ENCODE peak calls at places on chromosomes 16 and 17, in seven cellular contexts. B is IMR-90, W is A549, S is K562, J is SK-N-SH, H is WTC11, N is H1. T is an unnamed sample.

GRCh38 chr17:19771971-19772630 is 24.0 kb upstream of the ALDH3A1 start:
- DNase-seq in B (no peak), W (no peak), S (no peak), J (no peak), H (no peak), N (no peak), T (no peak)

GRCh38 chr16:69294051-69294450 is 17.1 kb upstream of the VPS4A start:
- DNase-seq in B (peak), W (no peak), S (no peak), J (no peak), H (no peak), N (no peak), T (no peak)

GRCh38 chr17:78546476-78546875 is 30.7 kb downstream of the DNAH17 start:
- DNase-seq in B (no peak), W (no peak), S (no peak), J (no peak), H (no peak), N (no peak), T (no peak)

GRCh38 chr17:1742371-1743093 is at the start of gene SERPINF2:
- DNase-seq in B (no peak), W (no peak), S (no peak), J (no peak), H (no peak), N (no peak), T (no peak)

GRCh38 chr17:39634384-39634871 is 2.5 kb upstream of the STARD3 start:
- DNase-seq in B (peak), W (peak), S (peak), J (peak), H (no peak), N (no peak), T (no peak)

GRCh38 chr16:27718767-27719445 is 169.0 kb downstream of the KATNIP start:
- DNase-seq in B (no peak), W (no peak), S (no peak), J (peak), H (no peak), N (no peak), T (no peak)

GRCh38 chr16:88789593-88789992 is 4.6 kb upstream of the PIEZO1 start:
- DNase-seq in B (no peak), W (no peak), S (no peak), J (no peak), H (no peak), N (no peak), T (no peak)

GRCh38 chr16:59341368-59341767 is 607.3 kb upstream of the GOT2 start:
- DNase-seq in B (no peak), W (no peak), S (peak), J (no peak), H (no peak), N (no peak), T (no peak)

GRCh38 chr17:44565866-44566443 is 8.7 kb downstream of the FZD2 start:
- DNase-seq in B (no peak), W (no peak), S (peak), J (no peak), H (no peak), N (no peak), T (no peak)

GRCh38 chr17:53655591-53655990 is 167.1 kb upstream of the KIF2B start:
- DNase-seq in B (peak), W (no peak), S (no peak), J (no peak), H (no peak), N (no peak), T (no peak)

GRCh38 chr17:77054926-77055325 is 85.8 kb upstream of the SEC14L1 start:
- DNase-seq in B (no peak), W (no peak), S (no peak), J (peak), H (no peak), N (no peak), T (no peak)

GRCh38 chr16:89908236-89908635 is 10.4 kb upstream of the MC1R start:
- DNase-seq in B (no peak), W (no peak), S (no peak), J (no peak), H (no peak), N (no peak), T (no peak)

GRCh38 chr16:54123766-54124165 is 162.8 kb downstream of the IRX3 start:
- DNase-seq in B (no peak), W (no peak), S (no peak), J (no peak), H (no peak), N (no peak), T (no peak)

GRCh38 chr17:65727243-65727642 is 165.8 kb upstream of the AXIN2 start:
- DNase-seq in B (no peak), W (no peak), S (no peak), J (no peak), H (no peak), N (no peak), T (no peak)

GRCh38 chr16:85610446-85611204 is 2.5 kb upstream of the GSE1 start:
- DNase-seq in B (peak), W (peak), S (peak), J (peak), H (peak), N (peak), T (no peak)
- TF ChIP-seq USF2 in B (peak), W (no peak), S (no peak), J (no peak), H (no peak), N (no peak), T (no peak)

GRCh38 chr16:48115299-48115698 is 40.5 kb downstream of the ABCC12 start:
- DNase-seq in B (no peak), W (no peak), S (no peak), J (no peak), H (no peak), N (no peak), T (no peak)

GRCh38 chr16:48114410-48114809 is 41.4 kb downstream of the ABCC12 start:
- DNase-seq in B (no peak), W (no peak), S (no peak), J (no peak), H (no peak), N (no peak), T (no peak)

GRCh38 chr16:48121276-48121675 is 34.5 kb downstream of the ABCC12 start:
- DNase-seq in B (no peak), W (no peak), S (no peak), J (peak), H (no peak), N (no peak), T (no peak)

GRCh38 chr16:48118841-48119240 is 37.0 kb downstream of the ABCC12 start:
- DNase-seq in B (no peak), W (no peak), S (no peak), J (no peak), H (no peak), N (no peak), T (no peak)

GRCh38 chr16:48117217-48118105 is 38.3 kb downstream of the ABCC12 start:
- DNase-seq in B (no peak), W (peak), S (peak), J (peak), H (peak), N (peak), T (no peak)
- TF ChIP-seq USF2 in B (no peak), W (no peak), S (no peak), J (no peak), H (no peak), N (no peak), T (no peak)

GRCh38 chr17:46950615-46950996 is 27.6 kb downstream of the GOSR2 start:
- DNase-seq in B (no peak), W (no peak), S (no peak), J (no peak), H (no peak), N (no peak), T (no peak)

GRCh38 chr17:46951681-46952080 is 27.4 kb downstream of the RPRML start:
- DNase-seq in B (no peak), W (no peak), S (no peak), J (no peak), H (no peak), N (no peak), T (no peak)

GRCh38 chr17:46950997-46951621 is 27.9 kb downstream of the RPRML start:
- DNase-seq in B (no peak), W (no peak), S (no peak), J (no peak), H (no peak), N (no peak), T (no peak)

GRCh38 chr17:46949291-46950174 is 26.6 kb downstream of the GOSR2 start:
- DNase-seq in B (peak), W (no peak), S (no peak), J (no peak), H (no peak), N (no peak), T (no peak)

GRCh38 chr17:46952115-46952514 is 26.9 kb downstream of the RPRML start:
- DNase-seq in B (no peak), W (no peak), S (no peak), J (no peak), H (no peak), N (no peak), T (no peak)
- TF ChIP-seq USF2 in B (no peak), W (no peak), S (no peak), J (no peak), H (no peak), N (no peak), T (no peak)

DNA sequence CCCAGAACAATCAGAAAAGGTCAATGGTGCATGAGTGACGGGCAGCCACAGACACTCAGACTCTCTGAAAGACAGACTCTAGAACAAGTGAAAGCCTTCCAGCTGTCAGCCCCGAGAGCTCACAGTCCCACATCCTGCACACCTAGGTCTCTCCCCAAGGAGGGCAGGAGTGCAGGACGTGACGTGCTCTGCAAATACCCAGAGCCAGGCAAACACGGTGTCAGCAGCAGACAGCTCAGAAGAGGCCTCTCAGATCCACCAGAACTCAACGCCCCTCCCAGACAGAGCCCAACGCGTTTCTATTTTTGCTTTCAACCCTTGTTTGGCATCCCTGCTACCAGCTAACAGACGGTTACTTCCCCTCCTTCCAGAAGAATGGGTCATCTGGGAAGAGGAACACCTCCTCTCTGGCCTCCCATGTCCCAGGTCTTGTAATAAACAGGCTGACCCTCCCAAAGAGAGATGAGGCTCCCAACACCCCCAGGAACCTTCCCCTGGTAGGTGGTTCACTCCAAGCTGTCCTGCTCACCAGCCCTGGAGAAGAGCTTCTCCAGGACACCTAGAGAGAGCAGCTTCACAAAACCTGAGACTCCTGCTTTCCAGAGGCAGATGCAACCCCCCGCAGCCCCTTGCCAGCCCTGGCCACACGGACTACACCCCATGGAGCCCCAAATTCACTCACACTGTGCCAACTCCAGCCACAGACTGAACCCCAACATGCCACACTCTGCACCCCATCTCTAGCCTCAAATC is 7.6 kb downstream of the PITPNM3 start:
- DNase-seq in B (no peak), W (no peak), S (no peak), J (no peak), H (no peak), N (no peak), T (peak)
- TF ChIP-seq USF2 in B (no peak), W (no peak), S (no peak), J (no peak), H (no peak), N (no peak), T (no peak)

DNA sequence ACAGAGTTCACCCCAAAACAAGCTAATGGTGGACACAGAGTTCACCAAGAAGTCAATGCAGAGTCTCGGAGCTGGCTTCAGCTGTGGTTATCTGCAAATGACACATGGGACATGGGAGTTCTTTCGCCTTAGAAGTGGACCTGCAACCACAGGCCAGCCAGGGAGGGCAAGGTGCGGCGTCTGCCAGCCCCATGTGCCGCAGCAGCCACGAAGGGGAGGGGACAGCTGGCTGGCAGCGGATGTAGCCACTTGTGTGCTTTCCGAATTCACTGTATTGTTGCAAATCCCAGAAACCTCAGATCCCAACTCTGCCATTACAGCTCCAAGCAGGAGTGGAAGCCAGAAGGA is 24.8 kb downstream of the LMF1 start:
- DNase-seq in B (peak), W (no peak), S (no peak), J (no peak), H (no peak), N (no peak), T (no peak)
- TF ChIP-seq USF2 in B (no peak), W (no peak), S (no peak), J (no peak), H (no peak), N (no peak), T (no peak)

GRCh38 chr16:86768999-86769398 is 190.7 kb downstream of the FOXL1 start:
- DNase-seq in B (peak), W (no peak), S (no peak), J (no peak), H (no peak), N (no peak), T (peak)
- TF ChIP-seq USF2 in B (no peak), W (no peak), S (no peak), J (no peak), H (no peak), N (no peak), T (no peak)

DNA sequence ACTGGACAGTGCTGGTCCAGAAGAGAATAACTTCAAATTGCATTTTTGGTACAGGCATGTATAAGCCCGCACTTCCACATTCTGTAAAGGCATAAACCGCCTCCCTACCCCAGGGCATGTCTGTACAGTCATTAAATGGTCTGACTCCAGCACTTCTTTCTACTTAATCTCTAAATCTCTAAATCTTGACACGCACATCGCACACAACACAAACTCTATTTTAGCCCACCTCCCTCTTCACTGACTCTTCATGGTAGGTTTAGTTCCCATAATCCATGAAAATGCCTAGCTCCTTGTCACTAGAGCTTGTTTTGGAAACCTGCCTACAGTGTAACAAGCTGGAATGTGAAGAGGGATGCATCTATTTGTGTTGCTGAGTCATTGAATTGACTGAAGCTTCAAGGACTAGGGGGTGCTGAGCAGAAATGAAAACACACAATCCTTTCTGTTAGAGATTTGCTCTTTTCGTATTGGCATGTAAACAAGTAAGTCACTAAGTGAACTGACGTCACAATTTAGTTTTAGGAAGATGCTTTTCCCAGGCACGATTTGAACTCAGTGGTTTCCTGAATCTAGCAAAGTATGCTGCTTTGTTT is 1.6 kb upstream of the DUSP14 start:
- DNase-seq in B (peak), W (peak), S (peak), J (peak), H (no peak), N (no peak), T (no peak)
- TF ChIP-seq USF2 in B (no peak), W (no peak), S (no peak), J (no peak), H (no peak), N (no peak), T (no peak)

DNA sequence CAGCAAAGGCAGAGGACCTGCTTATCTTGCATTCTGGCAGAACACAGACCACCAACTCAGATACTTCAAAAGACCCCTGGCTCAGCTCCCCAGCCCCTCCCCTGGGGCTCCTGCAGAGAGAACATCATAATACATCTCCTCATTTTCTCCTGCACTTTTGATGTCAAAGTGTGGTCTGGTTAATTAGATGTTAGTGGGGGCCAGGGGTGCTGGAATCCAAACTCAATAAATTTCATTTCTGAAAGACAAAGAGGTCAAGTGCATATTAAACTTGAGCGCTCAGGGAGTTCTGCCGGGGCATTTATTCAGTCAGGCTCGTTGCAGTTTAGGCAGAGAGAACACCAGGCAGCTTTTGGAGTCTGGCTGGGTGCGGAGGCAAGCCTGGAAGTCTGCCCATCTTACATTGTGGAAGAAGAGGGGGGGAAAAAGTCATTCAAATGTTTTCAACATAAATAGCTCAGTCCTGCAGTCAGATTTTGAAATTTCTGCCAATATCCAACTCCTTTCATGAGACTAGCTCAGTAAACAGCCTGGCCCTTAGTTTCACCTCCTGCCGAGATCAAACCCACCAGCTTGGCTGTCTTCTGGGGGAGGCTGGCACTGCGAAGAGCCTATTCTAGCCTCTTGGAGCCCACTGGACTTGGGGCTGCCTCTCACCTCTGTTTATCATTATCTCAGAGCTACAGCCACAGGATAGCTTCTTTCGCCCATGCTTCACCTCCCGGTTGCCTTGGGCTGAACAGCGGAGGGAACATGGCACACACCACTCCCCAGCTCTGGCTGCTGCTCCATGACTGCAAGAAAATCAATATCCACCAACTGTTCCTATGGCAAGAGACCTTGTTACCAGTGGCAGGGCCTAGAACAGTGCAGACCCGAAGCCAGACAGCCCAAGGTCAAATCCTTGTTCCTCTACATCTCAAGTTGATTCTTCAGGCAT is 177.4 kb upstream of the CDH5 start:
- DNase-seq in B (peak), W (no peak), S (no peak), J (no peak), H (no peak), N (no peak), T (no peak)
- TF ChIP-seq USF2 in B (no peak), W (no peak), S (no peak), J (no peak), H (no peak), N (no peak), T (no peak)

T was measured in GM12878.